ENCODE peak calls at places on chromosomes 13 and 19, in four cellular contexts. L is GM12891, W is GM12878, R is K562. H is an unnamed sample.

GRCh38 chr19:34391813-34392212 is 12.4 kb upstream of the PDCD2L start:
- DNase-seq in L (no peak), W (no peak), R (peak), H (no peak)

GRCh38 chr19:51002542-51003311 is 1.3 kb upstream of the KLK8 start:
- DNase-seq in L (no peak), W (no peak), R (peak), H (no peak)

GRCh38 chr19:58118979-58119733 is 21.1 kb upstream of the ZSCAN18 start:
- DNase-seq in L (no peak), W (no peak), R (no peak), H (no peak)

GRCh38 chr19:4575267-4575793 is 15.8 kb upstream of the SEMA6B start:
- DNase-seq in L (no peak), W (no peak), R (peak), H (no peak)

GRCh38 chr19:13118424-13119193 is 545 bp downstream of the NACC1 start:
- DNase-seq in L (peak), W (no peak), R (peak), H (peak)

GRCh38 chr13:20165417-20166257 is 4.8 kb upstream of the GJA3 start:
- DNase-seq in L (no peak), W (no peak), R (no peak), H (no peak)

GRCh38 chr19:39257227-39257626 is 8.6 kb upstream of the IFNL4 start:
- DNase-seq in L (no peak), W (no peak), R (no peak), H (no peak)

GRCh38 chr13:48828962-48829405 is 146.7 kb upstream of the FNDC3A start:
- DNase-seq in L (peak), W (no peak), R (no peak), H (no peak)

GRCh38 chr13:108214511-108215383 is 589 bp downstream of the LIG4 start:
- DNase-seq in L (peak), W (no peak), R (no peak), H (no peak)

GRCh38 chr19:50568321-50569022 is at the start of gene LRRC4B:
- DNase-seq in L (no peak), W (no peak), R (peak), H (no peak)

GRCh38 chr13:107715496-107715895 is 499.8 kb downstream of the LIG4 start:
- DNase-seq in L (no peak), W (no peak), R (no peak), H (no peak)

GRCh38 chr19:41325947-41326706 is 16.2 kb downstream of the CCDC97 start:
- DNase-seq in L (peak), W (no peak), R (no peak), H (no peak)

GRCh38 chr13:76903544-76904162 is 17.4 kb upstream of the KCTD12 start:
- DNase-seq in L (peak), W (peak), R (peak), H (no peak)

GRCh38 chr13:34776390-34776981 is 165.6 kb upstream of the NBEA start:
- DNase-seq in L (no peak), W (no peak), R (no peak), H (no peak)

GRCh38 chr13:49456156-49456555 is 12.1 kb downstream of the SETDB2 start:
- DNase-seq in L (no peak), W (no peak), R (no peak), H (no peak)

GRCh38 chr19:40633207-40633606 is 32.0 kb downstream of the LTBP4 start:
- DNase-seq in L (no peak), W (no peak), R (no peak), H (no peak)

GRCh38 chr19:7395360-7395781 is 46.6 kb downstream of the ARHGEF18 start:
- DNase-seq in L (no peak), W (no peak), R (no peak), H (no peak)

GRCh38 chr13:100262404-100262803 is 173.5 kb downstream of the PCCA start:
- DNase-seq in L (no peak), W (no peak), R (no peak), H (no peak)

GRCh38 chr13:34675626-34676025 is 266.4 kb upstream of the NBEA start:
- DNase-seq in L (no peak), W (no peak), R (no peak), H (no peak)

GRCh38 chr13:66532845-66533244 is 697.3 kb downstream of the PCDH9 start:
- DNase-seq in L (no peak), W (no peak), R (no peak), H (no peak)

GRCh38 chr13:32585625-32586021 is 629 bp upstream of the PDS5B start:
- DNase-seq in L (no peak), W (no peak), R (no peak), H (no peak)

GRCh38 chr19:10568444-10568825 is 344 bp downstream of the CDKN2D start:
- DNase-seq in L (no peak), W (no peak), R (no peak), H (no peak)

GRCh38 chr19:47004012-47004465 is 15.6 kb upstream of the NPAS1 start:
- DNase-seq in L (no peak), W (no peak), R (peak), H (no peak)

GRCh38 chr19:34733266-34733825 is 697 bp upstream of the ZNF181 start:
- DNase-seq in L (no peak), W (no peak), R (peak), H (peak)

GRCh38 chr13:63435668-63436275 is 2020.1 kb upstream of the PCDH20 start:
- DNase-seq in L (no peak), W (no peak), R (no peak), H (no peak)

GRCh38 chr19:36837902-36838783 is at the start of gene ZNF790:
- DNase-seq in L (peak), W (peak), R (peak), H (peak)

GRCh38 chr13:75196112-75196855 is 285.7 kb downstream of the TBC1D4 start:
- DNase-seq in L (no peak), W (no peak), R (no peak), H (no peak)

GRCh38 chr13:21657538-21657937 is 13.3 kb upstream of the FGF9 start:
- DNase-seq in L (no peak), W (no peak), R (no peak), H (no peak)

GRCh38 chr13:111521030-111521429 is 200.6 kb downstream of the TEX29 start:
- DNase-seq in L (no peak), W (no peak), R (no peak), H (no peak)

GRCh38 chr13:85366759-85367417 is 432.3 kb downstream of the SLITRK6 start:
- DNase-seq in L (no peak), W (no peak), R (no peak), H (no peak)

GRCh38 chr19:8611890-8612806 is 1.6 kb upstream of the ADAMTS10 start:
- DNase-seq in L (no peak), W (no peak), R (no peak), H (no peak)

GRCh38 chr13:113042456-113042855 is 63.1 kb upstream of the F7 start:
- DNase-seq in L (no peak), W (no peak), R (no peak), H (no peak)

GRCh38 chr19:11247391-11247790 is 8.0 kb downstream of the ANGPTL8 start:
- DNase-seq in L (no peak), W (no peak), R (no peak), H (no peak)

GRCh38 chr13:95191821-95192220 is 109.4 kb downstream of the ABCC4 start:
- DNase-seq in L (peak), W (peak), R (peak), H (peak)
- TF ChIP-seq POLR2AphosphoS5 in L (no peak), W (no peak), R (no peak), H (no peak)

GRCh38 chr19:18762125-18763023 is 28.7 kb downstream of the COMP start:
- DNase-seq in L (no peak), W (no peak), R (no peak), H (no peak)

GRCh38 chr19:18763674-18764590 is 27.2 kb downstream of the COMP start:
- DNase-seq in L (no peak), W (no peak), R (peak), H (no peak)

GRCh38 chr19:18760440-18761383 is 30.4 kb downstream of the COMP start:
- DNase-seq in L (no peak), W (no peak), R (no peak), H (no peak)

GRCh38 chr19:18759435-18760426 is 31.4 kb downstream of the COMP start:
- DNase-seq in L (no peak), W (no peak), R (no peak), H (no peak)

GRCh38 chr19:18761531-18762110 is 29.5 kb downstream of the COMP start:
- DNase-seq in L (no peak), W (no peak), R (no peak), H (no peak)
- TF ChIP-seq TAF1 in L (no peak), W (no peak), R (no peak), H (no peak)

DNA sequence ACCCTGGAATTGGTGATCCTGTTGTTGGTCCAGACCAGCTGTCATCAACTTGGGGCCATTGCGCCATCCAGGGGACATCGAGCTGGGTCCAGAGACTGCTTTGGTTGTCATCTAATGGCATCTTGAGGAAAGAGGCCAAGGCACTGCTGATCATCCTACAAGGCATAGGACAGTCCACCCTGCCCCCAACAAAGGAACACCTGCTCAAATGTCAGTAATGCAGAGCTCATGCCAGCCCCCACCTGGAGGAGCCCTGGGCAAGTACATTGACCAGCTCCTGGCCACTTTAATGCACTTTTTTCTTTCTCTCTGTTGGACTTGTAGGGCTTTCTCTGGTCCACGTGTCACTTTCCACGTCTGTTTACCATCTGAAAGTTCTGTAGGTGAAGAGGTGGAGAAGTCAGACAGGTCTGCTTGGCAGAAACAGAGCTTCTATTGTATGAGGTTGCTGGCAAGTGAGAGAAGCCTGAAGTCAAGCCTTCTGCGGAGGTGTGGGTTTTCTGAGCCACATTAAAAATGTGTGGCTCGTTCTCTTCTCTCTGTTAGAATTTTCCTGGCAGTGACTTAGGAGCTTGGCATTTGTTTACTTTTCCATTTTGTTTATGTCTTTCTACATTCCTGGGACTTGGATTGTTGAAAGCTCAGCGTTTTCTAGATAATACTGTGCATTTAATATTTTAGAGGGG is 124.0 kb upstream of the RNF113B start:
- DNase-seq in L (no peak), W (no peak), R (no peak), H (no peak)
- TF ChIP-seq POLR2AphosphoS5 in L (no peak), W (no peak), R (no peak), H (no peak)

GRCh38 chr19:54275951-54276350 is 5.0 kb downstream of the LILRB2 start:
- DNase-seq in L (no peak), W (no peak), R (no peak), H (no peak)

GRCh38 chr19:54279441-54279962 is 1.4 kb downstream of the LILRB2 start:
- DNase-seq in L (no peak), W (no peak), R (no peak), H (no peak)

GRCh38 chr19:54282706-54283105 is 1.8 kb upstream of the LILRB2 start:
- DNase-seq in L (no peak), W (no peak), R (no peak), H (no peak)

DNA sequence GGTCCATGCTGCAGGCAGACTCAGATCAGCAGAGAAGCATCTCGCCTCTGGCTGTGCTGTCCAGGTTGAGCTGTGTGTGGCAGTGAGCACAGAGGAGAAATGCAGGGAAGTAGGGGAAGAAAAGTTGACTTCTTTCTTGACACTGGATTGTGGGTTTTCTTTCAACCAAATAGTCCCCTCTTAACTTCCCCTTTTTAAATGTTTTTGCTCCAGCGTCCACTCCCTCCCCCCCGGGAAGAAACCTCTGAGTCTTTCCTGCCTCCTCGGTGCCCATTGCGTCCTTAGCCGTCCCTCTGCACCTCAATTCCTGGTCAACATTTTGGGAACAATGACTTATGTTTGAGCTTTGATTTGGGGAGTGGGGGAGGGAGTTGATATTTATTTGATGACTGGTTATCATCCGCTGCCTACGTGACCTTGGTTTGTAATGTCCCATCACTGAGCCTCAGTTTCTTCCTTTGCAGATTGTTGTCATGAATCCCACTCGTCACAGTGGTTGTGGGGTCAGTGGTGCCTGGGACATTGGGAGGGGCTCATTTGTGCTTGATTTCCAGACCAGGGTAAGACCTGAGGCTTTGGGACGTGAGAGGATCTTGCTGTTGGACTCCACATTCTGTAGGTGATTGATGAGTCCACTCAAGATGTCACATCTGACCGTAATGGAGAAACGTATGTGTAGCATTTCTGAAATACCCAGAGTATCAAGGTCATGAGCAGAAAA is at the start of gene LILRB2:
- DNase-seq in L (no peak), W (no peak), R (no peak), H (no peak)
- TF ChIP-seq TAF1 in L (no peak), W (no peak), R (no peak), H (no peak)

DNA sequence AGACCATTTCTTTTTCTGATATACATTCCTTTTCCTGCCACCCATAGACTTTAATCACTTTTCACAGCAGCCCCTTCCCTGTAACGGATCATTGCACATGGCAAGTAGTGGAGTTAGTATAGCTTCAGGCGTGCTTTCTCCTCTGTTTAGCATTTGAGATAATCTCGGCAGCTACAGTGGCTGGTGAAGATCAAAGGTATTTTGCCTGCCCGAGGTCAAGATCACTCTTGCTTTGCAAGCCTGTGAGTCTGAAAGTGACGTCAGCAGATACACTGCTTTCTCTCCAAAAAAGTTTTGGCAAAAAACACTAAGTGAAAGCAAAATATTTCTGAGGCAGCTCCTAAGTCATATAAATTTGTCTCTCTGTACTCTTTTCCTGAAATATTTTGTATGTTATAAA is 260.1 kb downstream of the NDFIP2 start:
- DNase-seq in L (no peak), W (no peak), R (no peak), H (no peak)
- TF ChIP-seq POLR2AphosphoS5 in L (no peak), W (no peak), R (no peak), H (no peak)

DNA sequence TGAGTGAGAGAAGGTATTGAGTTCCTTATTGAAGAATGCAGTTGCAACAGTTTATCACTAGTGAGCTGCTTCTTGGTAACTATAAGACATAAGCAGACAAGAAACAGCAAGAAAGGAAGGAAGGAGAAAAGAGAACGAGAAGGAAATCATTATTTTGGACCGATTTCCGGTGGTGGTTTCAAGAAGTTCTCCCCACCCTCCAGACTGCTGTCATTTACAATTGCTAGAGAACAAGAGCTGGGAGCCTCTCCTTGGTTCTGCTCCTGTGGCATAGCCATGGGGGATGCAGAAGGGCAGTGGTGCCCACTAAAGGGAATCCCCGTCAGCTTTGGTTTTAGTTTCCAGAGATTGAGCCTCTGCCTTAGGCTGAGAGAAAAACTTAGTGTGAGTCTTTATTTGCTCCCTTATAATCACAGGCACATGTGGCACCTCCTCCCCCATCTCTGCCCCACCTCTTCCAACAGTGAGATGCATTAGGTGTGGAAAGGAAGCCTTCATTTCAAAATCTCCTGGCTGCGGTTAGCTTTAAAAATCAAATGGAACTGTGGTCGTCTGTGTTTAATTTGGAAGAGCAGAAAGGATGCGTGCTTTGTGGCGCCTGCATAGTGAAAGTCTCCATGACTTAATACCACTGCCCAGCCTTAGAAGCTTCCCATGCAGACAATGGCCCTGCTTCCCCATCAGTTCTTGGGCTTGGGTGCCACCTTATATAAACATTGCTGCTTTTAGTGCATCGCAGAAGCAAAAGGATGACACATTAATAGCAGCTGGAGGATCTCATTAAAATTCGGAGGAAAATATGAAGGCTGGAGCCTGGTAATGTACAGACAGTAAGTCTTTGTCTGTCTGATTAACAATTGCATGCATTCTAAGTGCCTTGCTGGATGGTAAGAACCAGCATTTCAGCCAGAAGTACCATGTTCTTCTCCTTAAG is 25.0 kb downstream of the LRCH1 start:
- DNase-seq in L (no peak), W (no peak), R (no peak), H (no peak)
- TF ChIP-seq TAF1 in L (no peak), W (peak), R (no peak), H (no peak)

H was measured in GM12892.